ENCODE peak calls at places on chromosomes 4 and X, in seven cellular contexts. M is H9, B is SK-N-SH, X is Karpas-422, J is HepG2, N is hepatocyte, F is neuronal stem cell. H is an unnamed sample.

GRCh38 chrX:45187731-45188130 is 12.9 kb downstream of the DIPK2B start:
- DNase-seq in N (no peak), B (no peak), J (no peak), F (no peak), X (no peak), M (no peak), H (peak; percentile 1)

GRCh38 chrX:17438221-17438620 is 63.2 kb downstream of the NHS start:
- DNase-seq in X (no peak), B (no peak), N (no peak), F (no peak), J (no peak), M (no peak), H (no peak)

GRCh38 chrX:106972896-106973295 is 27.1 kb downstream of the MORC4 start:
- DNase-seq in N (no peak), F (no peak), B (no peak), M (no peak), X (no peak), J (no peak), H (no peak)

GRCh38 chrX:77691916-77692315 is 94.1 kb downstream of the ATRX start:
- DNase-seq in M (no peak), J (no peak), B (no peak), N (no peak), F (no peak), X (no peak), H (no peak)

GRCh38 chrX:53093177-53093655 is 726 bp upstream of the KANTR start:
- DNase-seq in N (peak; percentile 87), B (peak; percentile 78), X (peak; percentile 87), M (peak; percentile 85), F (no peak), J (peak; percentile 58), H (peak; percentile 74)

GRCh38 chrX:31199770-31200114 is 127.9 kb upstream of the FTHL17 start:
- DNase-seq in M (no peak), B (no peak), F (no peak), N (peak; percentile 48), X (no peak), J (peak; percentile 59), H (no peak)

GRCh38 chr4:184300816-184301215 is 83.1 kb upstream of the ENPP6 start:
- DNase-seq in J (no peak), X (no peak), M (no peak), N (no peak), F (no peak), B (no peak), H (no peak)

GRCh38 chr4:140037353-140038030 is 116.5 kb downstream of the MAML3 start:
- DNase-seq in F (no peak), J (peak; percentile 77), X (no peak), B (no peak), N (peak; percentile 64), M (no peak), H (peak; percentile 97)

GRCh38 chr4:108331905-108332632 is 163.3 kb upstream of the LEF1 start:
- DNase-seq in B (no peak), M (no peak), F (no peak), N (no peak), X (no peak), J (no peak), H (no peak)

GRCh38 chr4:53089940-53090729 is 228.0 kb downstream of the RASL11B start:
- DNase-seq in N (peak; percentile 14), J (no peak), M (no peak), B (no peak), X (no peak), F (no peak), H (peak; percentile 34)

GRCh38 chr4:73222466-73223257 is 35.9 kb downstream of the ANKRD17 start:
- DNase-seq in B (peak; percentile 73), X (peak; percentile 73), F (peak; percentile 37), N (peak; percentile 88), J (peak; percentile 75), M (no peak), H (peak; percentile 97)

GRCh38 chr4:4912155-4912554 is 52.7 kb downstream of the MSX1 start:
- DNase-seq in X (no peak), M (no peak), F (no peak), B (no peak), J (no peak), N (no peak), H (no peak)

GRCh38 chrX:154900323-154900722 is 14.2 kb downstream of the F8A1 start:
- DNase-seq in X (no peak), B (no peak), J (no peak), M (no peak), F (no peak), N (no peak), H (no peak)

GRCh38 chr4:71202703-71203102 is 136.1 kb upstream of the SLC4A4 start:
- DNase-seq in F (no peak), J (no peak), B (no peak), M (no peak), X (no peak), N (no peak), H (peak; percentile 74)

GRCh38 chr4:8560265-8561047 is 19.7 kb upstream of the GPR78 start:
- DNase-seq in N (peak; percentile 64), X (no peak), B (no peak), M (no peak), J (no peak), F (no peak), H (no peak)

GRCh38 chr4:42018451-42018850 is 28.1 kb downstream of the SLC30A9 start:
- DNase-seq in X (no peak), N (no peak), B (peak; percentile 44), F (no peak), J (no peak), M (no peak), H (peak; percentile 8)

GRCh38 chr4:55312491-55313101 is 33.4 kb upstream of the SRD5A3 start:
- DNase-seq in N (peak; percentile 54), J (peak; percentile 33), X (peak; percentile 77), M (peak; percentile 54), F (no peak), B (peak; percentile 19), H (peak; percentile 61)

GRCh38 chr4:18194278-18194677 is 172.7 kb upstream of the LCORL start:
- DNase-seq in B (no peak), M (no peak), X (no peak), J (no peak), F (no peak), N (no peak), H (no peak)

GRCh38 chr4:139312552-139313332 is 10.5 kb upstream of the NDUFC1 start:
- DNase-seq in F (no peak), M (no peak), B (no peak), X (no peak), J (no peak), N (no peak), H (no peak)

GRCh38 chr4:139692300-139693012 is 26.8 kb downstream of the MGST2 start:
- DNase-seq in B (peak; percentile 59), J (peak; percentile 94), M (peak; percentile 38), F (no peak), X (peak; percentile 69), N (peak; percentile 30), H (no peak)

DNA sequence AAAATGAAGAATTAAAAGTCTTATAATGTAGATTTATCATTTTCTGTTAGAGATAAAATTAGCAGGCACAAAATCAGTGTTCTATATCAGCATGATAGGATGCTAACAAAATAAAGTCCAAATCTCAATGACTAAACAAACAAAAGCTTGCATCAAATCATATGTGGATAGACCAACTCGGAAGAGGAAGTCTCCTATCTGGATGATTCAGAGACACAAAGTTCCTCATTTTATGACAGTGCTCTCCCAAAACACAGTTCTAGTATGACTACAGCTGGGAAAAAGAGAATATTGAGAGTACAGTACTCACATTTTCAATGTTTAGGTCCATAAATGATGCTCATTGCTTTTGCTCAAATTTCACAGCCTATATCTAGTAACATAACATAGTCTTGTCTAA is 376.1 kb upstream of the CTSO start:
- DNase-seq in B (no peak), X (no peak), N (no peak), F (no peak), J (no peak), M (no peak), H (no peak)
- H2AFZ ChIP-seq in B (no peak overlapping the region), X (no peak overlapping the region), N (peak overlapping the region; percentile 24), F (no peak overlapping the region), J (no peak overlapping the region), M (no peak overlapping the region), H (peak overlapping the region; percentile 39)

GRCh38 chr4:86968477-86969015 is 33.7 kb downstream of the AFF1 start:
- DNase-seq in F (no peak), B (no peak), N (no peak), M (no peak), X (no peak), J (no peak), H (no peak)

GRCh38 chr4:86963697-86964096 is 28.9 kb downstream of the AFF1 start:
- DNase-seq in X (no peak), F (no peak), M (no peak), J (no peak), N (no peak), B (no peak), H (no peak)

GRCh38 chr4:86967061-86967460 is 32.2 kb downstream of the AFF1 start:
- DNase-seq in X (no peak), J (no peak), B (no peak), F (no peak), M (no peak), N (no peak), H (no peak)

GRCh38 chr4:86967798-86968197 is 33.0 kb downstream of the AFF1 start:
- DNase-seq in N (no peak), B (no peak), X (no peak), M (no peak), F (no peak), J (no peak), H (peak; percentile 59)

DNA sequence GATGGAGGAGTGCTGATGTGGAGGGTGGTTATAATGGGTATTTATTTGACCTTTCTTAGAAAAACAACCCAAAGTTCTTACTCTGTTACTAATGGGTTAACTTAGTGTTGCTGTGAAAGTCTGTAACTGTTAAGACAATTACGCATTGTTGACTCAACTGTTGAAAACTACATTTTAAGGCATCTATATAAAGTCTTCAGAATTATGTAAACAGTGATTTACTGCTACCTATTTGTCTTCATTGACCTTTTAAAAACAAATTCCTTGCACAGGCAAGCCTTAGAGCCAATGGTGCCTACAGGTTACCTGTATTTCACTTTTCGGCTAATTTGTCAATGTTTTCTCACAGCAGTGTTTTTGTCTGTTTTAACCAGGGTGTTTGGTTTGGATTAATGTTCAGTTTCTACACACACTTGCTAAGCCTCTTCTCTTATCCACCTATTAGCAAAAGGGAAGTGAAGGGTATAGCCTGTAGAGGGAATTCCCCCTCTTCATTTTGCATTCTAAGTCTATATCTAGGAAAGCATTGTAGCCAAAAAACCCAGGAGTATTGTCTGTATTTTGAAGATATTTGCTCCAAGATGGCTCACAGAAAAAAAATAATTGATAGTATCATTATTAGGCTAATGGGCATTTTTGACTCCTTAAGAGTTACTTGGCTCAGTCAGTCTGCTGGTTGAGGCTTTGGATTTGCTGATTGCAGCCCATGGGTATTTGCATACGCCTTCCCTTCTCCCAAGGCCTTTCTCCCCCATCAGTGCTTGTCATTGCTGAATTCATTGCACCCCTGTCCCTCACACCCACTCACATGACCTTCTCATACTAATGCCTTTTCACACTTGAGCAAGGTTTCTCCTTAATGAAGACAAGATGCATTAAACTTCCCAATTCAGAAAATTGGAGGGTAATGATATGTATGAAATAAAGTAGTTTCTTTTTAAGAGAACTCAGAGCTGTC is 30.5 kb downstream of the AFF1 start:
- DNase-seq in M (no peak), F (no peak), B (no peak), X (no peak), J (no peak), N (no peak), H (no peak)
- H3K4me1 ChIP-seq in M (peaks cover 34% of the 10 kb centered on the region), F (peaks cover 24% of the 10 kb centered on the region), B (no peaks in the 10 kb centered on the region), X (peaks cover 54% of the 10 kb centered on the region), J (peaks cover 38% of the 10 kb centered on the region), N (peaks cover 13% of the 10 kb centered on the region), H (peaks cover 10% of the 10 kb centered on the region)

GRCh38 chrX:19897087-19897486 is 9.7 kb upstream of the SH3KBP1 start:
- DNase-seq in B (no peak), N (no peak), X (peak; percentile 84), F (no peak), J (no peak), M (no peak), H (no peak)
- H2AFZ ChIP-seq in B (no peak overlapping the region), N (no peak overlapping the region), X (peak overlapping the region; percentile 30), F (no peak overlapping the region), J (no peak overlapping the region), M (no peak overlapping the region), H (no peak overlapping the region)

GRCh38 chr4:2489081-2489805 is 20.3 kb downstream of the RNF4 start:
- DNase-seq in N (no peak), X (no peak), B (no peak), F (no peak), J (no peak), M (no peak), H (no peak)
- H3K4me1 ChIP-seq in N (peaks cover 7% of the 10 kb centered on the region), X (peaks cover 17% of the 10 kb centered on the region), B (no peaks in the 10 kb centered on the region), F (no peaks in the 10 kb centered on the region), J (no peaks in the 10 kb centered on the region), M (no peaks in the 10 kb centered on the region), H (peaks cover 6% of the 10 kb centered on the region)

H was measured in fibroblast of lung.